ENCODE peak calls at places on chromosome 12, in six cellular contexts. H is skeletal muscle cell, L is NCI-H1105, K is foreskin melanocyte, G is left ventricle myocardium inferior, E is AML-193. V is an unnamed sample.

GRCh38 chr12:89029961-89030360 is 322.3 kb downstream of the DUSP6 start:
- DNase-seq in H (peak), L (no peak), K (no peak), G (no peak), E (no peak), V (no peak)

GRCh38 chr12:24921251-24922038 is 27.5 kb downstream of the BCAT1 start:
- DNase-seq in H (no peak), L (no peak), K (no peak), G (no peak), E (no peak), V (no peak)

GRCh38 chr12:31773867-31774266 is 45.0 kb upstream of the AMN1 start:
- DNase-seq in H (no peak), L (no peak), K (no peak), G (no peak), E (no peak), V (no peak)

GRCh38 chr12:101642115-101643067 is 47.6 kb downstream of the MYBPC1 start:
- DNase-seq in H (no peak), L (peak), K (no peak), G (no peak), E (no peak), V (no peak)

GRCh38 chr12:27866382-27867101 is 86.5 kb upstream of the MANSC4 start:
- DNase-seq in H (peak), L (no peak), K (no peak), G (no peak), E (no peak), V (peak)

GRCh38 chr12:79737875-79738718 is 47.3 kb upstream of the PAWR start:
- DNase-seq in H (peak), L (peak), K (peak), G (no peak), E (peak), V (peak)

GRCh38 chr12:95838125-95838524 is 20.6 kb upstream of the SNRPF start:
- DNase-seq in H (peak), L (peak), K (no peak), G (no peak), E (peak), V (no peak)

GRCh38 chr12:23899434-23899833 is 50.0 kb downstream of the SOX5 start:
- DNase-seq in H (no peak), L (no peak), K (no peak), G (no peak), E (no peak), V (no peak)

GRCh38 chr12:12606793-12607589 is 4.7 kb upstream of the CREBL2 start:
- DNase-seq in H (no peak), L (no peak), K (no peak), G (no peak), E (no peak), V (no peak)

GRCh38 chr12:76337583-76337982 is 10.6 kb downstream of the BBS10 start:
- DNase-seq in H (peak), L (no peak), K (no peak), G (no peak), E (no peak), V (no peak)

GRCh38 chr12:1527789-1528188 is 66.6 kb downstream of the FBXL14 start:
- DNase-seq in H (peak), L (no peak), K (peak), G (no peak), E (no peak), V (no peak)

GRCh38 chr12:130702966-130703732 is 12.9 kb downstream of the RIMBP2 start:
- DNase-seq in H (no peak), L (no peak), K (no peak), G (no peak), E (no peak), V (no peak)

GRCh38 chr12:71755146-71755892 is 656 bp downstream of the RAB21 start:
- DNase-seq in H (peak), L (no peak), K (peak), G (no peak), E (peak), V (no peak)

GRCh38 chr12:3117628-3118027 is 40.4 kb downstream of the TSPAN9 start:
- DNase-seq in H (peak), L (no peak), K (peak), G (no peak), E (no peak), V (peak)

GRCh38 chr12:87136330-87136976 is 880.3 kb upstream of the MGAT4C start:
- DNase-seq in H (peak), L (no peak), K (no peak), G (no peak), E (no peak), V (no peak)

GRCh38 chr12:26338574-26339572 is 143.5 kb downstream of the SSPN start:
- DNase-seq in H (no peak), L (no peak), K (peak), G (no peak), E (no peak), V (no peak)

GRCh38 chr12:57518176-57518919 is 2.0 kb downstream of the DDIT3 start:
- DNase-seq in H (no peak), L (no peak), K (no peak), G (no peak), E (no peak), V (no peak)

GRCh38 chr12:26246483-26247164 is 51.3 kb downstream of the SSPN start:
- DNase-seq in H (no peak), L (no peak), K (no peak), G (no peak), E (no peak), V (no peak)

GRCh38 chr12:57085999-57086950 is 2.6 kb upstream of the NAB2 start:
- DNase-seq in H (peak), L (peak), K (peak), G (peak), E (peak), V (no peak)

GRCh38 chr12:113241191-113242017 is 20.1 kb downstream of the TPCN1 start:
- DNase-seq in H (peak), L (peak), K (peak), G (no peak), E (no peak), V (peak)

GRCh38 chr12:103819892-103820291 is 21.1 kb downstream of the NT5DC3 start:
- DNase-seq in H (no peak), L (no peak), K (no peak), G (no peak), E (no peak), V (no peak)

GRCh38 chr12:121465921-121466799 is 66.2 kb downstream of the RNF34 start:
- DNase-seq in H (no peak), L (no peak), K (no peak), G (no peak), E (peak), V (no peak)

GRCh38 chr12:48542300-48542928 is 17.0 kb downstream of the OR8S1 start:
- DNase-seq in H (no peak), L (peak), K (peak), G (no peak), E (peak), V (peak)

GRCh38 chr12:6450091-6450868 is 1.6 kb upstream of the TAPBPL start:
- DNase-seq in H (no peak), L (no peak), K (no peak), G (no peak), E (no peak), V (no peak)

GRCh38 chr12:83823386-83824045 is 1089.1 kb downstream of the SLC6A15 start:
- DNase-seq in H (no peak), L (peak), K (peak), G (no peak), E (peak), V (peak)

GRCh38 chr12:95582230-95583058 is 31.2 kb upstream of the USP44 start:
- DNase-seq in H (no peak), L (peak), K (no peak), G (no peak), E (no peak), V (peak)

GRCh38 chr12:109923038-109923437 is 23.0 kb downstream of the TCHP start:
- DNase-seq in H (no peak), L (no peak), K (no peak), G (no peak), E (no peak), V (no peak)

GRCh38 chr12:79407671-79408622 is 282.8 kb downstream of the PAWR start:
- DNase-seq in H (peak), L (peak), K (peak), G (peak), E (peak), V (peak)

GRCh38 chr12:62903151-62903550 is 31.8 kb downstream of the PPM1H start:
- DNase-seq in H (no peak), L (no peak), K (no peak), G (no peak), E (no peak), V (no peak)

GRCh38 chr12:42326466-42327226 is 679 bp downstream of the PPHLN1 start:
- DNase-seq in H (no peak), L (peak), K (peak), G (no peak), E (peak), V (no peak)

GRCh38 chr12:23760495-23760894 is 189.0 kb downstream of the SOX5 start:
- DNase-seq in H (no peak), L (peak), K (no peak), G (no peak), E (no peak), V (peak)

GRCh38 chr12:122336015-122336946 is 70.0 kb upstream of the VPS33A start:
- DNase-seq in H (no peak), L (peak), K (peak), G (no peak), E (peak), V (peak)

GRCh38 chr12:45989857-45990467 is 412 bp downstream of the SCAF11 start:
- DNase-seq in H (no peak), L (peak), K (peak), G (peak), E (peak), V (no peak)

GRCh38 chr12:56296207-56296785 is 3.8 kb downstream of the CS start:
- DNase-seq in H (no peak), L (no peak), K (no peak), G (no peak), E (no peak), V (no peak)

GRCh38 chr12:16520328-16520727 is 85.6 kb downstream of the LMO3 start:
- DNase-seq in H (no peak), L (no peak), K (no peak), G (no peak), E (no peak), V (no peak)

GRCh38 chr12:130876297-130876696 is 4.4 kb downstream of the RAN start:
- DNase-seq in H (no peak), L (no peak), K (no peak), G (no peak), E (no peak), V (no peak)

GRCh38 chr12:3225796-3226180 is 148.6 kb downstream of the TSPAN9 start:
- DNase-seq in H (no peak), L (no peak), K (no peak), G (no peak), E (no peak), V (no peak)

GRCh38 chr12:84913151-84913550 is 552 bp upstream of the SLC6A15 start:
- DNase-seq in H (no peak), L (no peak), K (no peak), G (no peak), E (no peak), V (no peak)

V was measured in NCI-H446 treated with DMSO at 0.1 percent for 48 hours.